ENCODE peak calls at places on chromosomes 2 and 18, in eight cellular contexts. O, C, S, R, E, A, N and G are unnamed samples.

GRCh38 chr2:25955869-25956535 is 26.3 kb downstream of the KIF3C start:
- DNase-seq in O (no peak), E (no peak), A (no peak), R (no peak), S (no peak), N (no peak), C (no peak), G (no peak)

GRCh38 chr2:16716944-16717343 is 51.3 kb upstream of the CYRIA start:
- DNase-seq in N (no peak), C (no peak), O (no peak), R (no peak), S (no peak), A (no peak), E (no peak), G (no peak)

GRCh38 chr2:53755022-53755630 is 12.5 kb upstream of the CHAC2 start:
- DNase-seq in N (peak; percentile 44), E (no peak), R (no peak), A (no peak), S (no peak), O (no peak), C (peak; percentile 58), G (no peak)

GRCh38 chr2:28280576-28280975 is 112.1 kb upstream of the FOSL2 start:
- DNase-seq in O (no peak), A (no peak), E (no peak), N (no peak), R (no peak), S (no peak), C (no peak), G (no peak)

GRCh38 chr2:10951558-10952414 is 40.1 kb downstream of the KCNF1 start:
- DNase-seq in E (no peak), A (no peak), S (no peak), C (no peak), R (no peak), N (no peak), O (no peak), G (no peak)

GRCh38 chr2:56410140-56410539 is 226.3 kb downstream of the CCDC85A start:
- DNase-seq in E (peak; percentile 7), R (no peak), S (no peak), N (no peak), A (no peak), C (no peak), O (no peak), G (no peak)

GRCh38 chr2:236177604-236177966 is 9.4 kb upstream of the GBX2 start:
- DNase-seq in A (peak; percentile 80), C (peak; percentile 11), O (no peak), N (peak; percentile 51), R (peak; percentile 72), S (no peak), E (no peak), G (no peak)

GRCh38 chr2:148974126-148974525 is 64.4 kb upstream of the LYPD6B start:
- DNase-seq in C (no peak), S (no peak), N (no peak), E (no peak), R (no peak), A (no peak), O (no peak), G (no peak)

GRCh38 chr18:73249030-73249429 is 381.2 kb upstream of the NETO1 start:
- DNase-seq in N (no peak), C (no peak), R (no peak), A (no peak), O (no peak), S (no peak), E (no peak), G (no peak)

GRCh38 chr2:205030695-205031094 is 485.4 kb downstream of the PARD3B start:
- DNase-seq in E (no peak), S (no peak), R (no peak), N (no peak), O (no peak), A (no peak), C (no peak), G (no peak)

GRCh38 chr18:45978084-45978483 is 11.0 kb upstream of the EPG5 start:
- DNase-seq in N (no peak), R (no peak), C (no peak), E (no peak), S (no peak), O (no peak), A (no peak), G (no peak)

GRCh38 chr2:228646061-228646460 is 464.6 kb upstream of the SPHKAP start:
- DNase-seq in R (no peak), A (no peak), N (no peak), O (no peak), C (peak; percentile 61), E (no peak), S (no peak), G (no peak)

GRCh38 chr2:16654775-16655456 is 10.7 kb downstream of the CYRIA start:
- DNase-seq in S (no peak), O (no peak), N (no peak), C (no peak), A (no peak), R (no peak), E (no peak), G (no peak)

GRCh38 chr18:79420033-79420745 is 24.5 kb downstream of the NFATC1 start:
- DNase-seq in C (no peak), R (no peak), N (no peak), E (no peak), O (no peak), A (no peak), S (no peak), G (no peak)

GRCh38 chr2:110702981-110703380 is 25.1 kb upstream of the BUB1 start:
- DNase-seq in R (no peak), S (no peak), E (no peak), C (no peak), O (no peak), N (no peak), A (no peak), G (no peak)

GRCh38 chr18:23825496-23825895 is 136.2 kb downstream of the LAMA3 start:
- DNase-seq in C (no peak), E (no peak), A (no peak), N (peak; percentile 11), S (no peak), R (no peak), O (no peak), G (no peak)

GRCh38 chr2:178413472-178414265 is 37.3 kb downstream of the PRKRA start:
- DNase-seq in N (peak; percentile 85), C (peak; percentile 70), S (peak; percentile 25), E (no peak), O (peak; percentile 54), A (peak; percentile 85), R (peak; percentile 77), G (no peak)

GRCh38 chr2:71546777-71547281 is 93.5 kb downstream of the DYSF start:
- DNase-seq in R (no peak), N (no peak), S (no peak), C (no peak), E (no peak), A (no peak), O (no peak), G (no peak)

GRCh38 chr2:7358865-7359264 is 441.7 kb downstream of the RNF144A start:
- DNase-seq in N (no peak), R (peak; percentile 8), A (no peak), C (no peak), S (no peak), O (no peak), E (no peak), G (no peak)

GRCh38 chr2:85843543-85843942 is 45.2 kb downstream of the ST3GAL5 start:
- DNase-seq in R (no peak), O (no peak), N (no peak), A (peak; percentile 39), E (no peak), C (no peak), S (no peak), G (no peak)

GRCh38 chr2:224395646-224396390 is 6.1 kb downstream of the FAM124B start:
- DNase-seq in E (no peak), R (no peak), N (no peak), O (no peak), S (no peak), C (no peak), A (no peak), G (no peak)

GRCh38 chr2:55862673-55863390 is 60.8 kb downstream of the EFEMP1 start:
- DNase-seq in N (peak; percentile 99), A (no peak), R (no peak), E (peak; percentile 100), S (peak; percentile 43), C (peak; percentile 97), O (no peak), G (peak; percentile 98)

GRCh38 chr2:128304715-128305554 is 13.7 kb downstream of the HS6ST1 start:
- DNase-seq in N (peak; percentile 97), E (peak; percentile 89), C (peak; percentile 95), S (no peak), R (no peak), A (no peak), O (no peak), G (peak; percentile 95)

GRCh38 chr2:17617955-17618354 is 77.5 kb downstream of the VSNL1 start:
- DNase-seq in C (no peak), E (no peak), S (no peak), N (no peak), R (no peak), O (no peak), A (no peak), G (no peak)

GRCh38 chr18:33421225-33421624 is 19.3 kb downstream of the CCDC178 start:
- DNase-seq in C (no peak), O (no peak), S (no peak), R (no peak), N (no peak), A (no peak), E (no peak), G (no peak)

GRCh38 chr2:214830794-214831346 is 21.4 kb upstream of the BARD1 start:
- DNase-seq in A (no peak), N (peak; percentile 36), O (no peak), S (no peak), R (no peak), C (no peak), E (no peak), G (no peak)
- TF ChIP-seq CTCF in A (no peak), N (peak; percentile 53), O (peak; percentile 14), S (no peak), R (no peak), C (peak; percentile 46), E (peak; percentile 24), G (peak; percentile 34)

GRCh38 chr2:165924950-165925349 is 28.6 kb downstream of the TTC21B start:
- DNase-seq in O (no peak), E (no peak), S (no peak), N (no peak), A (no peak), R (no peak), C (no peak), G (no peak)
- TF ChIP-seq CTCF in O (no peak), E (no peak), S (no peak), N (no peak), A (no peak), R (no peak), C (no peak), G (no peak)

GRCh38 chr2:59935005-59935404 is 618.4 kb downstream of the BCL11A start:
- DNase-seq in A (no peak), S (no peak), O (no peak), E (no peak), N (no peak), R (no peak), C (no peak), G (no peak)
- TF ChIP-seq CTCF in A (no peak), S (no peak), O (no peak), E (no peak), N (no peak), R (no peak), C (no peak), G (no peak)

DNA sequence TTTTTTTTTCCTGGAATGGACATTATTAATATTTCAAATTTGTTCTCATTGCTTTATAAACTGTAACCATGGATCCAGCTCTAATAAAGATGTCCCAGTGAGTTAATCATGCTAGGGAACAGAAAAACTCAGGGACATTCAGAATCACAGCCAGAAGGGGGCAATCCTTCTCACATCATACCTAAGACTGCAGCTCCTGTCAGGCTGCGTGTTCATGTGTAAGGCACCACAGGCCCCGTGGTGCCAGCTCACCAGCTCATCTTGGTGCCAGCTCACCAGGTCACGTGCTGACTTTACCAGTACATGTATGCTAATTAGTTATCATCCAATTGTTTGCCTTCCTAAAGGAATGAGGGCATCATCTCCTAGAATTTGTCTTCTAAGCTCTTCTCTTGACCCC is 84.7 kb upstream of the NEDD4L start:
- DNase-seq in E (no peak), O (no peak), S (no peak), C (peak; percentile 43), R (peak; percentile 8), N (peak; percentile 56), A (no peak), G (peak; percentile 10)
- TF ChIP-seq CTCF in E (peak; percentile 41), O (no peak), S (no peak), C (peak; percentile 20), R (no peak), N (peak; percentile 49), A (peak; percentile 28), G (peak; percentile 27)